ENCODE peak calls at places on chromosomes 1 and 21, in seven cellular contexts. J, H, Y, X, D, E and Q are unnamed samples.

GRCh38 chr1:100629391-100629790 is 90.2 kb upstream of the VCAM1 start:
- DNase-seq in J (no peak), H (no peak), Y (no peak), X (no peak), D (no peak), E (no peak), Q (no peak)

GRCh38 chr21:29145837-29146453 is 15.5 kb downstream of the MAP3K7CL start:
- DNase-seq in J (no peak), H (no peak), Y (no peak), X (no peak), D (no peak), E (no peak), Q (no peak)

GRCh38 chr1:18182518-18183160 is 75.0 kb downstream of the IGSF21 start:
- DNase-seq in J (no peak), H (no peak), Y (no peak), X (no peak), D (no peak), E (no peak), Q (peak)

GRCh38 chr1:47865881-47866535 is 131.2 kb downstream of the TRABD2B start:
- DNase-seq in J (no peak), H (no peak), Y (no peak), X (no peak), D (no peak), E (no peak), Q (no peak)

GRCh38 chr1:170741678-170742077 is 77.7 kb downstream of the PRRX1 start:
- DNase-seq in J (no peak), H (no peak), Y (no peak), X (no peak), D (no peak), E (no peak), Q (no peak)

GRCh38 chr1:26829214-26829911 is 2.9 kb downstream of the ZDHHC18 start:
- DNase-seq in J (no peak), H (no peak), Y (no peak), X (no peak), D (no peak), E (no peak), Q (no peak)

GRCh38 chr1:37476460-37477197 is 2.2 kb downstream of the ZC3H12A start:
- DNase-seq in J (peak), H (no peak), Y (peak), X (peak), D (peak), E (peak), Q (peak)

GRCh38 chr1:12475947-12476346 is 142.1 kb downstream of the DHRS3 start:
- DNase-seq in J (peak), H (no peak), Y (no peak), X (no peak), D (no peak), E (no peak), Q (no peak)

GRCh38 chr1:7069888-7070287 is 284.6 kb downstream of the CAMTA1 start:
- DNase-seq in J (no peak), H (no peak), Y (no peak), X (no peak), D (no peak), E (no peak), Q (peak)

GRCh38 chr1:208581252-208581651 is 337.1 kb upstream of the PLXNA2 start:
- DNase-seq in J (no peak), H (no peak), Y (no peak), X (no peak), D (no peak), E (no peak), Q (no peak)

GRCh38 chr1:177703888-177704446 is 265.9 kb downstream of the SEC16B start:
- DNase-seq in J (no peak), H (no peak), Y (no peak), X (no peak), D (no peak), E (no peak), Q (no peak)

GRCh38 chr1:55848906-55849305 is 633.7 kb upstream of the USP24 start:
- DNase-seq in J (peak), H (no peak), Y (no peak), X (no peak), D (no peak), E (no peak), Q (no peak)

GRCh38 chr1:82260051-82260450 is 459.3 kb downstream of the ADGRL2 start:
- DNase-seq in J (no peak), H (no peak), Y (no peak), X (no peak), D (no peak), E (no peak), Q (no peak)

GRCh38 chr1:15985611-15986272 is 9.8 kb upstream of the ZBTB17 start:
- DNase-seq in J (no peak), H (no peak), Y (no peak), X (no peak), D (no peak), E (no peak), Q (no peak)

GRCh38 chr1:6574818-6575217 is 5.0 kb upstream of the ZBTB48 start:
- DNase-seq in J (no peak), H (no peak), Y (no peak), X (no peak), D (no peak), E (no peak), Q (no peak)

GRCh38 chr1:193019442-193020026 is 39.6 kb downstream of the UCHL5 start:
- DNase-seq in J (peak), H (no peak), Y (no peak), X (no peak), D (no peak), E (peak), Q (no peak)

GRCh38 chr1:16420719-16421118 is 16.5 kb downstream of the SPATA21 start:
- DNase-seq in J (no peak), H (peak), Y (no peak), X (no peak), D (no peak), E (no peak), Q (no peak)

GRCh38 chr1:227210604-227211003 is 107.7 kb downstream of the CDC42BPA start:
- DNase-seq in J (no peak), H (no peak), Y (no peak), X (no peak), D (no peak), E (no peak), Q (no peak)

GRCh38 chr1:51048021-51048420 is 54.0 kb upstream of the C1orf185 start:
- DNase-seq in J (no peak), H (no peak), Y (no peak), X (no peak), D (no peak), E (no peak), Q (no peak)

GRCh38 chr1:231748744-231749143 is 122.2 kb downstream of the DISC1 start:
- DNase-seq in J (peak), H (no peak), Y (no peak), X (no peak), D (no peak), E (no peak), Q (no peak)

GRCh38 chr1:47225430-47226100 is 6.5 kb downstream of the TAL1 start:
- DNase-seq in J (no peak), H (no peak), Y (peak), X (peak), D (peak), E (no peak), Q (no peak)

GRCh38 chr1:33195560-33195959 is 13.7 kb upstream of the TRIM62 start:
- DNase-seq in J (peak), H (no peak), Y (no peak), X (no peak), D (no peak), E (no peak), Q (no peak)

GRCh38 chr1:36894824-36895223 is 139.5 kb downstream of the GRIK3 start:
- DNase-seq in J (no peak), H (no peak), Y (no peak), X (no peak), D (no peak), E (no peak), Q (no peak)

GRCh38 chr1:50103615-50104081 is 5.1 kb upstream of the ELAVL4 start:
- DNase-seq in J (no peak), H (no peak), Y (no peak), X (no peak), D (no peak), E (no peak), Q (no peak)

GRCh38 chr21:41921089-41921819 is 32.6 kb downstream of the C2CD2 start:
- DNase-seq in J (no peak), H (peak), Y (no peak), X (no peak), D (no peak), E (no peak), Q (no peak)

GRCh38 chr1:42774928-42775549 is 8.0 kb downstream of the C1orf50 start:
- DNase-seq in J (peak), H (no peak), Y (no peak), X (no peak), D (no peak), E (no peak), Q (no peak)

DNA sequence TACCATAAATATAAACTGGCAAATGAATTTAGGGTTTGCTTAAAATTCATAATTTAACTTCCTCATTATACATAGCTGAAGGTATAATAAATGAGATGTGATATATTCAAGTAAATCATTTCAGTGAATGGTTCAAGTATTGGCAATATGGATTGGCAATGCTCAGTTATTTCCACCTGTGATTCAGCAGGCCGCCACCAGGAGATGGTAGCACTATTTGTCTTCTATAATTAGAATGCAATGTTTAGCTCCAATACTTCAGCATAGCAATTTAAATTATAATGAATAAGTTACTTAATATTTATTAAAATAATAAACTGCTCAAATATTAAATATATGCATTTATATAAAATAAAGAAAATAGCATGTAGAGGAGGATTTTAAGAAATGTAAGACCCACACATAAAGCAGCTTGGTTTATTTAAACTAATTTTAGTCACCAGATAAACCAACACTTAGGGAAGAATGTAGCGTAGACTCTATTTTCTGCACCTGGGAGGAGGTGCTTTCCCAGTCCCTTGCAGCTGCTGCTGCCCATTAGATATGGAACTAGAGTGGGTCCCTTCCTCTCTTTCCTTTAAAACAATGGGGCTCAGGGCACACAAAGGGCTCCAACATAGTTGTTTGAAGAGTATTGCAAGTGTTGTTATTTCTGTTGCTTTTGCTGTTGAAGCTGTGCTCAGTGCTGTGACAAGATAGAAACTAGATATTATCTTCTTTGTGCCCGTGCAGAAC is 62.1 kb downstream of the PLPPR4 start:
- DNase-seq in J (no peak), H (no peak), Y (no peak), X (no peak), D (no peak), E (no peak), Q (no peak)
- TF ChIP-seq POLR2A in J (no peak), H (no peak), Y (no peak), X (no peak), D (no peak), E (no peak), Q (no peak)

DNA sequence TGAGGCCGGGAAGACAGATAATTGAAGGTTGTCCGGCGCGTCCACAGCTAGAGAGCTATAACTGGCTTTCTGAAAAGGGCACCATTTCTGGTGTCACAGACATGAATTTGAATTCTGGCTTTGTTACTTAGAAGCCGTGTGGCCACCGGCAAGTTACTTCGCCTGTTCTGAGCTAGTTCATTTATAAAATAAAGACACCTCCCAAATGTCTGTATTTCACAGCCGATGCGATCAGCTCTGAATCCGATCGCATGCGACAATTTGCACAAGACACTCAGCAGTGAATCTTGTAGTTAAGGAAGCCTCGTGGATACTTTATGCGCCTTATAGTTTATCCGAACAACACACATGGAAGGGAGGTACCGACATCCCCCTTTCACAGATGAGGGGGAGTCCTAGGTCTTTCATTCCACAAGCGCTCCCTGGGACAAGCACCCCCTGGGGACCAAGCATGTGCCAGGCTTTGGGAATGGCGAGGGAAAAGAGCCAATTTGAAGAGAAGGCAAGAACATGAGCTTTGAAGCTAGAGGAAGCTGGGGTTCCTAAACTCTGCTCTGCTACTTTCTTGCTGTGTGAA is 4.0 kb downstream of the ID3 start:
- DNase-seq in J (peak), H (no peak), Y (no peak), X (no peak), D (no peak), E (peak), Q (no peak)
- TF ChIP-seq POLR2A in J (no peak), H (no peak), Y (no peak), X (no peak), D (no peak), E (no peak), Q (no peak)

GRCh38 chr1:181033128-181033798 is 520 bp upstream of the MR1 start:
- DNase-seq in J (peak), H (no peak), Y (peak), X (peak), D (peak), E (peak), Q (no peak)

GRCh38 chr1:181028241-181029014 is 5.4 kb upstream of the MR1 start:
- DNase-seq in J (peak), H (no peak), Y (no peak), X (no peak), D (no peak), E (no peak), Q (no peak)

GRCh38 chr1:181036107-181036843 is 2.5 kb downstream of the MR1 start:
- DNase-seq in J (no peak), H (no peak), Y (no peak), X (no peak), D (no peak), E (peak), Q (no peak)

GRCh38 chr1:181038399-181038873 is 4.7 kb downstream of the MR1 start:
- DNase-seq in J (peak), H (no peak), Y (no peak), X (peak), D (peak), E (peak), Q (peak)

DNA sequence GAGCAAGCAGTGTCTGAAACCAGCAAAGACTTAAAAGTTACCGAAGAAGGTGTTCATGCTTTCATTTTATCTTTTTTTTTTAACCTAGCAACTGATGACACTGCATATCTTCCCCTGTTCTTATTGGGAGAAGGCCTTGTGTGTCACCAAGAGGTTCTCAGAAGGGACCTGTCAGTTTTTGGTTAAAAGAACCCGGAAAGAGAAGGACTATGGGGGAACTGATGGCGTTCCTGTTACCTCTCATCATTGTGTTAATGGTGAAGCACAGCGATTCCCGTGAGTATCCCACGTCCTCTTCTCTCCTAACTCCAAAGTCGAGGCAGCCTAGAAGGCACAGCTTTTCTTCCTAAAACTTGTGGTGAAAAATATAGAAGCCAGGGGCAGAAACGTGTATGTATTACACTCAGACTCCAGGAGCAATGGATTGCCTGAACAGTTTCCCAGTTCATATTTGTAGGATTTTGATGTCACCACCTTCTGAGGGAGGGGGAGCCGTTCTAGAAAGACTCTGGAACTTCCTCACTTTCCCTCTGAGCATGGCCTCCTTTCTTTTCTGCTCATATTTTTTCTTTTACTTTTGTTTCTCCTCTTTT is at the start of gene MR1:
- DNase-seq in J (peak), H (peak), Y (no peak), X (peak), D (peak), E (peak), Q (peak)
- TF ChIP-seq POLR2A in J (no peak), H (peak), Y (no peak), X (peak), D (peak), E (peak), Q (peak)

GRCh38 chr1:212432706-212433576 is at the start of gene NENF:
- DNase-seq in J (peak), H (peak), Y (peak), X (peak), D (peak), E (peak), Q (peak)
- TF ChIP-seq POLR2A in J (peak), H (peak), Y (peak), X (peak), D (peak), E (peak), Q (peak)

GRCh38 chr21:38330671-38331070 is 73.9 kb downstream of the KCNJ15 start:
- DNase-seq in J (no peak), H (no peak), Y (peak), X (no peak), D (no peak), E (no peak), Q (no peak)
- TF ChIP-seq POLR2A in J (no peak), H (no peak), Y (no peak), X (no peak), D (no peak), E (no peak), Q (no peak)

GRCh38 chr1:92965003-92965402 is 3.7 kb upstream of the DIPK1A start:
- DNase-seq in J (no peak), H (no peak), Y (no peak), X (no peak), D (no peak), E (no peak), Q (no peak)

GRCh38 chr1:92960395-92961130 is 699 bp downstream of the DIPK1A start:
- DNase-seq in J (peak), H (peak), Y (peak), X (peak), D (peak), E (peak), Q (peak)

GRCh38 chr1:92961131-92961895 is at the start of gene DIPK1A:
- DNase-seq in J (peak), H (peak), Y (peak), X (peak), D (peak), E (peak), Q (peak)

GRCh38 chr1:92958203-92958970 is 2.9 kb downstream of the DIPK1A start:
- DNase-seq in J (no peak), H (no peak), Y (no peak), X (no peak), D (no peak), E (no peak), Q (no peak)

DNA sequence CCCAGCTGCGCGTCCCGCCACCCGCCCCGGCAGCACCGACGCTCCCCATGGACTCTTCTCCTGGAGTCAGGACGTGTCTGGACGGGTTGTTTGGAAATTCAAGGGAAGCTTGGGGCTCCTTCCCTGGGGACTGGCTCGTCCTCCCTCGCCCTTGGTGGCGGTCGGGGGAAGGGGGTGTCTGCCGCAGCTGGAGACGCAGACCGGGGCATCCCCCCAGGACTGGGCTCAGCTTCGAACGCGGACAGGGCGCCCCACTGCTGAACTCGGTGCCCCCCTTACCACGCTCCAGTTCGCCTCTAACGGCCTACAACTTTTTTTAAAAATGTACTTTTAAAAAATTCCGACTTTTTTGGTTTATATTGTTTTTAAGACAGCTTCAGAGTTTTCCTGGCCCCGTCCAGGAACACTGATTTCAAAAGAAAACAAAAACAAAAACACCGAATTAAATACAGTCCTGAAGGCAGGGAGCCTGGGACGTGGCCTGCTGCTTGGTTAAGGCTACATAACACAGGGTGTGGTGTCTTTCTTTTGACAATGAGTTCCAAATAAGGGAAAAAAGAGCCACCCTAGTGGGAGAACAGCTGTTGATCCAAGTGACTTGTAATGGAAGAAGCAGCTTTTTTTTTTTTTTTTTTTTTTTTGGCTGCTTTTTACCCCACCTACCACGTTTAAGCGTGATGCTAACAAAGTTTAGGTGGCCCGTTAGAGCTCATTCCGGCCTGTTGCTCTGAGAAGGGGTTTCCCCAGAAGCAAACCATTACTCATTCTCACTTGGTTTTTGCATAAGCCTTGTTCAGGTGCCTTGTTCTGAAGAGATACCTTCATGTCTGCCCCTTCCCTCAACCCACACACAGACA is 862 bp upstream of the DIPK1A start:
- DNase-seq in J (peak), H (peak), Y (peak), X (peak), D (peak), E (peak), Q (peak)
- TF ChIP-seq POLR2A in J (no peak), H (no peak), Y (no peak), X (no peak), D (peak), E (no peak), Q (no peak)